ENCODE peak calls at places on chromosome 2, in four cellular contexts. Q is activated T-cell treated with anti-CD3 and anti-CD28 coated beads, Interleukin-2, amount 50 U/mL, for 72 hours; H is CD4-positive, alpha-beta memory T cell; X is brain microvascular endothelial cell. J is an unnamed sample.

GRCh38 chr2:233247744-233248143 is 3.7 kb upstream of the ATG16L1 start:
- DNase-seq in X (no peak), Q (peak; percentile 84), H (no peak), J (peak; percentile 62)

GRCh38 chr2:129192841-129193253 is 786.6 kb upstream of the RAB6C start:
- DNase-seq in Q (no peak), X (no peak), H (no peak), J (no peak)

GRCh38 chr2:142069489-142069888 is 61.3 kb downstream of the LRP1B start:
- DNase-seq in X (no peak), Q (no peak), H (no peak), J (no peak)

GRCh38 chr2:204401114-204401513 is 144.2 kb upstream of the PARD3B start:
- DNase-seq in H (no peak), X (no peak), Q (no peak), J (no peak)

GRCh38 chr2:43217228-43218220 is 8.9 kb downstream of the ZFP36L2 start:
- DNase-seq in Q (no peak), H (no peak), X (no peak), J (no peak)

GRCh38 chr2:12284487-12284886 is 432.2 kb upstream of the TRIB2 start:
- DNase-seq in X (peak; percentile 34), Q (no peak), H (no peak), J (no peak)

GRCh38 chr2:39243469-39244123 is at the start of gene CDKL4:
- DNase-seq in H (peak; percentile 18), X (no peak), Q (peak; percentile 46), J (peak; percentile 48)

GRCh38 chr2:241901018-241901380 is 31.5 kb downstream of the RTP5 start:
- DNase-seq in H (no peak), Q (no peak), X (no peak), J (no peak)

GRCh38 chr2:126770466-126770865 is 114.5 kb downstream of the GYPC start:
- DNase-seq in H (no peak), X (no peak), Q (no peak), J (no peak)

GRCh38 chr2:64675860-64676259 is 22.1 kb upstream of the SERTAD2 start:
- DNase-seq in X (no peak), Q (peak; percentile 87), H (no peak), J (peak; percentile 60)

GRCh38 chr2:119689218-119689617 is 10.2 kb downstream of the TMEM177 start:
- DNase-seq in X (no peak), H (no peak), Q (no peak), J (no peak)

GRCh38 chr2:43634604-43635306 is 2.3 kb upstream of the PLEKHH2 start:
- DNase-seq in H (no peak), X (peak; percentile 64), Q (no peak), J (no peak)

GRCh38 chr2:236574000-236574399 is 4.4 kb downstream of the ACKR3 start:
- DNase-seq in H (no peak), Q (no peak), X (no peak), J (no peak)